ENCODE peak calls at places on chromosomes 4 and X, in five cellular contexts. X is breast epithelium, H is A549, T is trophoblast cell, J is lung. F is an unnamed sample.

GRCh38 chr4:142420461-142421095 is 425.5 kb downstream of the INPP4B start:
- DNase-seq in X (no peak), H (no peak), T (no peak), J (no peak), F (no peak)

GRCh38 chr4:38409852-38410251 is 254.1 kb upstream of the KLF3 start:
- DNase-seq in X (no peak), H (no peak), T (no peak), J (no peak), F (no peak)

GRCh38 chr4:154586296-154587033 is 4.1 kb downstream of the FGA start:
- DNase-seq in X (no peak), H (no peak), T (no peak), J (no peak), F (no peak)

GRCh38 chr4:100248476-100248875 is 58.2 kb upstream of the DDIT4L start:
- DNase-seq in X (no peak), H (no peak), T (peak; percentile 54), J (no peak), F (no peak)

GRCh38 chrX:139506318-139506717 is 24.2 kb upstream of the F9 start:
- DNase-seq in X (no peak), H (no peak), T (no peak), J (no peak), F (no peak)

GRCh38 chr4:24642941-24643628 is 58.7 kb upstream of the DHX15 start:
- DNase-seq in X (no peak), H (peak; percentile 67), T (peak; percentile 49), J (no peak), F (no peak)

GRCh38 chr4:159770398-159770797 is 667.5 kb downstream of the RAPGEF2 start:
- DNase-seq in X (no peak), H (no peak), T (no peak), J (no peak), F (no peak)

GRCh38 chrX:107154787-107155620 is 36.4 kb upstream of the RBM41 start:
- DNase-seq in X (no peak), H (peak; percentile 30), T (no peak), J (no peak), F (no peak)

GRCh38 chrX:133403984-133404383 is 11.3 kb downstream of the GPC4 start:
- DNase-seq in X (no peak), H (no peak), T (no peak), J (no peak), F (no peak)

GRCh38 chr4:1360423-1361283 is 13.6 kb downstream of the UVSSA start:
- DNase-seq in X (no peak), H (no peak), T (no peak), J (no peak), F (no peak)

GRCh38 chr4:19024047-19024446 is 1002.5 kb upstream of the LCORL start:
- DNase-seq in X (no peak), H (no peak), T (no peak), J (no peak), F (no peak)

DNA sequence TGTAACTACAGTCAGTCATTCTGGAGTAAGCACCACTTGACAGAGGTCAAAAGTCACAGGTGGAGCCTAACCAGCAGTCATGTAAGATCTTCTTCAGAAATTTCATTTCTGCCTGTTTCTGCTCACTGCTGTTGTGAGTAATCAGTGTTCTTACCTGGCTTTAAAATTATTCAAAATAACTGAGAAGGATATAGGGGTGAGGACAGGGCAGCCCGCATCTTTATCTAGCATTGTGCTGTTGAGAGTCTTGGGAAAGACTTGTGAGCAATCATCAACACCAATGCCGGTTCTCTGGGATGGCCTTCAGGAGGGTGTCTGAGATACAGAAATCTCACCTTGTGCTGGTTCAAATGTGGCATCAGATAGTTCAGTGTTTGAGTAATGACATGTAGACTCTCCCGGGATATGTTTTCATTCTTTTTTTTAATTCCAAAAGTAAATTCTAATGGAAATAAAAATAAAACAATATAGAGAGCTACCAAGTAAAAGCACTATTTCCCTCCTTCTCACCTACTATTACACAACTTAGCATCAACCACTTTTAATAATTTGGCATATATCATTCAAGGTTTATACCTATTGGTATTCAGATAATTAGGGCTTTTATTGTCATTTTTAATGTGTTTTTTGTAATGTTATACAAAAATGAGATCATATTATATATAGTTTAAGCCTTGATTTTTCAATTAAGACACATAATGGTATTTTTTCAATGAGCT is 37.1 kb downstream of the AREG start:
- DNase-seq in X (no peak), H (no peak), T (peak; percentile 84), J (no peak), F (no peak)
- H3K4me1 ChIP-seq in X (no peaks in the 10 kb centered on the region), H (no peaks in the 10 kb centered on the region), T (no peaks in the 10 kb centered on the region), J (no peaks in the 10 kb centered on the region), F (no peaks in the 10 kb centered on the region)

GRCh38 chrX:112736310-112736709 is 56.6 kb upstream of the LHFPL1 start:
- DNase-seq in X (no peak), H (no peak), T (no peak), J (no peak), F (no peak)
- H3K4me1 ChIP-seq in X (no peaks in the 10 kb centered on the region), H (no peaks in the 10 kb centered on the region), T (no peaks in the 10 kb centered on the region), J (no peaks in the 10 kb centered on the region), F (no peaks in the 10 kb centered on the region)

GRCh38 chr4:40210776-40211175 is 13.9 kb downstream of the RHOH start:
- DNase-seq in X (no peak), H (no peak), T (no peak), J (no peak), F (no peak)
- H3K4me1 ChIP-seq in X (no peaks in the 10 kb centered on the region), H (no peaks in the 10 kb centered on the region), T (no peaks in the 10 kb centered on the region), J (peaks cover 1% of the 10 kb centered on the region), F (no peaks in the 10 kb centered on the region)

GRCh38 chr4:65651031-65651430 is 19.3 kb downstream of the EPHA5 start:
- DNase-seq in X (no peak), H (no peak), T (no peak), J (no peak), F (no peak)

GRCh38 chr4:65656008-65656407 is 14.3 kb downstream of the EPHA5 start:
- DNase-seq in X (no peak), H (no peak), T (no peak), J (no peak), F (no peak)

GRCh38 chr4:65654976-65655375 is 15.3 kb downstream of the EPHA5 start:
- DNase-seq in X (no peak), H (no peak), T (no peak), J (no peak), F (no peak)

GRCh38 chr4:65658117-65658516 is 12.2 kb downstream of the EPHA5 start:
- DNase-seq in X (no peak), H (no peak), T (no peak), J (peak; percentile 29), F (no peak)

DNA sequence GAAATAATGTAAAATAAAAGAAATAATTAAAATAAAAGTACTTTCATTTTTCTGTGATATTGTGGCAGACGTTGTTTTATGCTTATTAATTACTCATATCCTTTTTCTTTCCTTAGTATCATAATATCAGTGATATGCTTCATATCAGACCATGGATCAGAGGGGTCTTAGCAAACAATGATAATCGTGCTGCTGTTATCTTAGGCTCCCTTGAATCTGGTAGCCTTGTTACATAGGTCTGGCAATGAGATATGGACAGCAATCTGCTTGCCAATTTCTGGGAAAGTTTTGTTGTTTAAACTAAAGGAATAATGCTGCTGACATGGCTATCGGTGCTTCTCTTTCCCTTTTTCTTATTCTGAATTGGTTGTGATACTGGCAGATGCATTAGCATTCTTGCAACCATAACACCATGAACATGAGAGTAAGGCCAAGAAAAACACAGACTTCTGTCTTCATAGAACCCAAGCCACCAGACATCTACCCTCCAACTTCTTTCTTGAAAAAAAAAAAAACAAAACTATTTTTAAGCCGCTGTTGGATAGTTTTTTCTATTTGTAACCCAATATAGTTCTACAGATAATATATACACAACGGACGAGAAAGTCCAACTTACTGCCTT is 16.4 kb downstream of the EPHA5 start:
- DNase-seq in X (no peak), H (no peak), T (no peak), J (no peak), F (no peak)
- H3K4me1 ChIP-seq in X (no peaks in the 10 kb centered on the region), H (peaks cover 10% of the 10 kb centered on the region), T (no peaks in the 10 kb centered on the region), J (no peaks in the 10 kb centered on the region), F (no peaks in the 10 kb centered on the region)

DNA sequence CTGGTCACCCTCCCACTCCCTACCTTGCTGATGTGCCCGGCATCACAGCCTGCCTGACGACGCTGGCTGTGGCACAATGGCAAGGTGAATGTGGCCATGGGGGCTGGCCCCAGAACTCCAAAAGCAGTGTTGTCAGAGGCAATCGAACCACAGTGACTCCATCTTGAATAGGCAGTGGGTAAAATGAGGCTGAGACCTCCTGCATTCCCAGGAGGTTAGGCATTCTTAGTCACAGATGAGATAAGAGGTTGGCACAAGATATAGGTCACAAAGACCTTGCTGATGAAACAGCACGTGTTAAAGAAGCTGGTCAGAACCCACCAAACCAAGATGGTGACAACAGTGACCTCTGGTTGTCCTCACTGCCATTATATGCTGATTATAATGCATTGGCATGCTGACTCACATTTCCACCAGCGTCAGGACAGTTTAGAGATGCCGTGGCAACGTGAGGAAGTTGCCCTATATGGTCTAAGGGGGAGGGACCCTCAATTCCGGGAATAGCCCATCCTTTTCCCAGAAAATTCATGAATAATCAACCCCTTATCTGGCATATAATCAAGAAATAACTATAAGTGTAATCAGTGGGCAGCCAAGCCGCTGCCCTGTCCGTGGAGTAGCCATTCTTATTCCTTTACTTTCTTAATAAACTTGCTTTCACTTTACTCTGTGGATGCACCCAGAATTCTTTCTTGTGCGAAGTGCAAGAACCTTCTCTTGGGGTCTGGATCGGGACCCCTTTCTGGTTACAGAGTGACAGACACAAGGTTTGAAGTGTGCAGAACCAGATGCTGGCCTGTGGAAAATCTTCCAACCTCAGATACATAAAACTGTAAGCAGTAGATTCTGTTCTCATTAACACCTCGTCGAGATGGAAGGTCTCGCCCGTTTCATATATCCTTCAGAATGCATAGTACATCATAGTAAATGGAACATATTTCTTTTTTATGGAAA is 26.8 kb upstream of the CLDN24 start:
- DNase-seq in X (no peak), H (peak; percentile 47), T (no peak), J (no peak), F (no peak)
- H3K4me1 ChIP-seq in X (no peaks in the 10 kb centered on the region), H (peaks cover 4% of the 10 kb centered on the region), T (no peaks in the 10 kb centered on the region), J (peaks cover 4% of the 10 kb centered on the region), F (no peaks in the 10 kb centered on the region)

GRCh38 chrX:40122487-40122886 is 24.7 kb upstream of the BCOR start:
- DNase-seq in X (no peak), H (no peak), T (no peak), J (no peak), F (no peak)

GRCh38 chrX:40116925-40117324 is 19.2 kb upstream of the BCOR start:
- DNase-seq in X (no peak), H (no peak), T (no peak), J (no peak), F (no peak)

GRCh38 chrX:40121618-40122017 is 23.9 kb upstream of the BCOR start:
- DNase-seq in X (no peak), H (no peak), T (no peak), J (no peak), F (no peak)

GRCh38 chrX:40120838-40121580 is 23.3 kb upstream of the BCOR start:
- DNase-seq in X (no peak), H (no peak), T (no peak), J (no peak), F (no peak)

GRCh38 chrX:40117715-40118285 is 20.0 kb upstream of the BCOR start:
- DNase-seq in X (no peak), H (no peak), T (no peak), J (no peak), F (no peak)
- H3K4me1 ChIP-seq in X (no peaks in the 10 kb centered on the region), H (no peaks in the 10 kb centered on the region), T (no peaks in the 10 kb centered on the region), J (no peaks in the 10 kb centered on the region), F (peaks cover 6% of the 10 kb centered on the region)